ENCODE peak calls at places on chromosomes 3 and 15, in six cellular contexts. N is astrocyte of the spinal cord, A is HFFc6, U is HCT116, M is neural progenitor cell, B is mesothelial cell of epicardium. T is an unnamed sample.

GRCh38 chr3:105747621-105748165 is 121.1 kb downstream of the CBLB start:
- DNase-seq in B (no peak), M (no peak), A (no peak), U (no peak), N (no peak), T (no peak)

GRCh38 chr3:170999737-171000242 is 26.7 kb downstream of the SLC2A2 start:
- DNase-seq in U (peak; percentile 61), A (peak; percentile 80), M (no peak), B (no peak), N (peak; percentile 84), T (peak; percentile 88)

GRCh38 chr3:52240059-52240885 is 1.3 kb upstream of the TWF2 start:
- DNase-seq in U (peak; percentile 67), B (no peak), N (peak; percentile 85), A (peak; percentile 87), M (no peak), T (peak; percentile 42)

GRCh38 chr3:4418156-4418555 is 48.9 kb downstream of the SUMF1 start:
- DNase-seq in U (no peak), A (no peak), B (no peak), N (no peak), M (no peak), T (no peak)

GRCh38 chr15:32818758-32819405 is 101.1 kb downstream of the GREM1 start:
- DNase-seq in B (no peak), A (peak; percentile 25), U (no peak), N (peak; percentile 75), M (peak; percentile 10), T (no peak)

GRCh38 chr15:98649621-98649995 is 1.3 kb downstream of the IGF1R start:
- DNase-seq in U (no peak), B (no peak), N (no peak), M (peak; percentile 58), A (no peak), T (peak; percentile 52)

GRCh38 chr3:49901351-49902339 is 2.0 kb downstream of the MST1R start:
- DNase-seq in N (no peak), B (no peak), M (no peak), U (no peak), A (no peak), T (no peak)

GRCh38 chr3:136353461-136353860 is 103.3 kb downstream of the PCCB start:
- DNase-seq in M (no peak), B (no peak), N (no peak), A (no peak), U (no peak), T (no peak)

GRCh38 chr3:157134620-157135191 is 25.2 kb downstream of the CCNL1 start:
- DNase-seq in A (no peak), B (no peak), N (peak; percentile 60), M (no peak), U (no peak), T (no peak)

GRCh38 chr3:173258721-173259120 is 117.7 kb upstream of the SPATA16 start:
- DNase-seq in M (no peak), U (no peak), A (no peak), N (no peak), B (no peak), T (no peak)

GRCh38 chr15:25611603-25612002 is 172.8 kb upstream of the UBE3A start:
- DNase-seq in M (no peak), U (no peak), B (no peak), A (no peak), N (no peak), T (no peak)

GRCh38 chr3:150764607-150765366 is 1.8 kb upstream of the SIAH2 start:
- DNase-seq in M (no peak), B (no peak), U (no peak), N (no peak), A (no peak), T (no peak)

GRCh38 chr15:32834156-32834555 is 116.4 kb downstream of the GREM1 start:
- DNase-seq in A (no peak), M (no peak), B (no peak), U (no peak), N (no peak), T (no peak)

GRCh38 chr3:13840456-13840855 is 39.4 kb downstream of the WNT7A start:
- DNase-seq in A (no peak), U (no peak), B (no peak), N (no peak), M (no peak), T (no peak)

GRCh38 chr3:148792540-148792939 is 35.1 kb upstream of the CPB1 start:
- DNase-seq in N (no peak), B (no peak), M (no peak), U (no peak), A (no peak), T (no peak)

GRCh38 chr15:20646529-20647142 is 105.0 kb upstream of the GOLGA6L6 start:
- DNase-seq in U (no peak), B (no peak), N (no peak), A (no peak), M (no peak), T (no peak)

GRCh38 chr3:52083556-52084087 is 27.3 kb upstream of the DUSP7 start:
- DNase-seq in A (no peak), M (no peak), N (no peak), B (no peak), U (no peak), T (no peak)

GRCh38 chr3:182920515-182921084 is 59.7 kb downstream of the DCUN1D1 start:
- DNase-seq in M (peak; percentile 32), U (peak; percentile 19), B (no peak), A (no peak), N (no peak), T (peak; percentile 51)

GRCh38 chr3:79414821-79415220 is 353.0 kb downstream of the ROBO1 start:
- DNase-seq in M (no peak), A (no peak), N (peak; percentile 23), U (no peak), B (no peak), T (no peak)

GRCh38 chr15:70486451-70487379 is 276.6 kb downstream of the UACA start:
- DNase-seq in B (no peak), N (peak; percentile 98), A (peak; percentile 72), U (no peak), M (no peak), T (no peak)

GRCh38 chr3:29893024-29893554 is 612.2 kb downstream of the RBMS3 start:
- DNase-seq in N (no peak), U (no peak), B (no peak), M (no peak), A (no peak), T (no peak)

GRCh38 chr3:148269816-148270215 is 427.9 kb upstream of the AGTR1 start:
- DNase-seq in B (no peak), N (peak; percentile 28), U (peak; percentile 12), A (no peak), M (no peak), T (no peak)

GRCh38 chr15:89998141-89998661 is 2.9 kb upstream of the ZNF710 start:
- DNase-seq in B (no peak), A (peak; percentile 66), U (peak; percentile 69), M (no peak), N (peak; percentile 49), T (peak; percentile 46)

GRCh38 chr3:32495609-32496008 is 7.0 kb downstream of the CMTM6 start:
- DNase-seq in U (no peak), B (no peak), M (no peak), N (no peak), A (no peak), T (no peak)

GRCh38 chr3:189123595-189124387 is 48.0 kb upstream of the TPRG1 start:
- DNase-seq in U (no peak), A (no peak), M (no peak), B (no peak), N (no peak), T (no peak)

GRCh38 chr3:141998674-141999290 is 122.3 kb downstream of the ATP1B3 start:
- DNase-seq in U (no peak), B (no peak), M (no peak), A (peak; percentile 22), N (peak; percentile 35), T (no peak)

GRCh38 chr15:45858491-45858890 is 223.7 kb downstream of the SQOR start:
- DNase-seq in A (no peak), N (no peak), B (no peak), U (no peak), M (no peak), T (no peak)

GRCh38 chr15:69762373-69763148 is 309.9 kb downstream of the RPLP1 start:
- DNase-seq in U (peak; percentile 26), B (no peak), N (no peak), M (peak; percentile 60), A (no peak), T (no peak)

GRCh38 chr3:151263126-151263525 is 15.2 kb downstream of the P2RY14 start:
- DNase-seq in U (no peak), B (no peak), M (no peak), N (no peak), A (no peak), T (no peak)

DNA sequence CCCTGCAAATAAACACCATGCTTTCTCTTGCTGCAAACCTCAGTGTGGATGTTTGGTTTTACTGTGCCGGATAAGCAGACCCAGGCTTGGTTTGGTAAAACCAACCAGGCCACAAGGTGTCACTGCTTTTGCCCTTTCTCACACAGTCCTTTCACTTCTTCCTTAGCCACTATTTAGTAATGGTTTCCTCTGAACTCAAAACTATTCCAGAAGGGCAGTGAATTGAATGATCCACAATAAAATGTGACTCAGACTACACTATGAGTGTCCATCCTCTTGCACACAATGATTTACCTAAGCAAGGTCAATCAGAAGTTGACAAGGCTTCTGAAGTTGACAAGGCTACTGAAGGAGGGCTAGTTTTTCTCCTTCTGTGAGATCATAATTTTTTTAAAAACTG is 552.4 kb upstream of the CCDC54 start:
- DNase-seq in N (peak; percentile 84), U (peak; percentile 12), A (peak; percentile 64), M (peak; percentile 47), B (no peak), T (peak; percentile 12)
- TF ChIP-seq CTCF in N (peak; percentile 45), U (peak; percentile 50), A (peak; percentile 74), M (peak; percentile 56), B (no peak), T (no peak)

GRCh38 chr3:11509175-11510000 is 134.3 kb downstream of the VGLL4 start:
- DNase-seq in N (no peak), U (no peak), M (peak; percentile 60), B (no peak), A (peak; percentile 82), T (peak; percentile 19)
- TF ChIP-seq CTCF in N (peak; percentile 23), U (no peak), M (no peak), B (no peak), A (peak; percentile 21), T (no peak)

GRCh38 chr15:77094397-77095030 is 23.6 kb upstream of the TSPAN3 start:
- DNase-seq in M (peak; percentile 38), B (no peak), N (no peak), U (no peak), A (no peak), T (no peak)
- TF ChIP-seq CTCF in M (peak; percentile 53), B (no peak), N (peak; percentile 30), U (peak; percentile 74), A (peak; percentile 60), T (no peak)

GRCh38 chr15:66746231-66746605 is 44.2 kb downstream of the SMAD6 start:
- DNase-seq in M (no peak), U (no peak), N (no peak), A (no peak), B (no peak), T (no peak)

GRCh38 chr15:66743204-66743603 is 41.2 kb downstream of the SMAD6 start:
- DNase-seq in B (no peak), N (no peak), U (no peak), A (no peak), M (no peak), T (no peak)

GRCh38 chr15:66743703-66744536 is 41.9 kb downstream of the SMAD6 start:
- DNase-seq in U (no peak), A (no peak), N (no peak), B (no peak), M (no peak), T (no peak)

GRCh38 chr15:66745530-66746230 is 43.6 kb downstream of the SMAD6 start:
- DNase-seq in N (no peak), M (no peak), U (no peak), B (no peak), A (no peak), T (no peak)

GRCh38 chr15:66744610-66745279 is 42.7 kb downstream of the SMAD6 start:
- DNase-seq in U (no peak), A (no peak), M (no peak), N (no peak), B (no peak), T (no peak)
- TF ChIP-seq CTCF in U (peak; percentile 35), A (no peak), M (no peak), N (no peak), B (no peak), T (no peak)

T was measured in Calu3.